ENCODE peak calls at places on chromosomes 2 and 18, in seven cellular contexts. Y is kidney epithelial cell; P is GM03348; Q is activated CD4-positive, alpha-beta T cell treated with anti-CD3 and anti-CD28 coated beads for 36 hours; Z is mucosa of gallbladder; X is AG08396; B is aorta. S is an unnamed sample.

GRCh38 chr2:234081970-234082822 is 31.7 kb downstream of the SPP2 start:
- DNase-seq in Y (no peak), P (no peak), Q (no peak), Z (peak; percentile 86), X (no peak), B (no peak), S (no peak)

GRCh38 chr18:46676162-46676830 is 19.3 kb upstream of the LOXHD1 start:
- DNase-seq in Y (peak; percentile 88), P (no peak), Q (no peak), Z (no peak), X (no peak), B (no peak), S (no peak)

GRCh38 chr2:239309398-239310245 is 91.2 kb downstream of the HDAC4 start:
- DNase-seq in Y (no peak), P (no peak), Q (peak; percentile 3), Z (no peak), X (no peak), B (no peak), S (no peak)

GRCh38 chr2:174593574-174594203 is 3.9 kb downstream of the WIPF1 start:
- DNase-seq in Y (no peak), P (peak; percentile 60), Q (peak; percentile 80), Z (peak; percentile 52), X (no peak), B (no peak), S (peak; percentile 88)

GRCh38 chr2:119255760-119256573 is 32.3 kb downstream of the STEAP3 start:
- DNase-seq in Y (peak; percentile 89), P (peak; percentile 89), Q (no peak), Z (no peak), X (peak; percentile 84), B (no peak), S (no peak)

GRCh38 chr18:56245856-56246575 is 392.4 kb downstream of the TXNL1 start:
- DNase-seq in Y (no peak), P (peak; percentile 63), Q (no peak), Z (no peak), X (peak; percentile 18), B (no peak), S (no peak)

GRCh38 chr18:75201936-75202335 is 7.0 kb downstream of the PTGR3 start:
- DNase-seq in Y (no peak), P (no peak), Q (no peak), Z (no peak), X (no peak), B (no peak), S (no peak)

GRCh38 chr2:180021850-180022249 is 14.8 kb upstream of the CWC22 start:
- DNase-seq in Y (no peak), P (no peak), Q (no peak), Z (no peak), X (no peak), B (no peak), S (no peak)

GRCh38 chr2:64823794-64824193 is 165.4 kb upstream of the SLC1A4 start:
- DNase-seq in Y (no peak), P (no peak), Q (no peak), Z (no peak), X (no peak), B (no peak), S (no peak)

GRCh38 chr2:23784971-23785370 is 142.0 kb downstream of the ATAD2B start:
- DNase-seq in Y (no peak), P (no peak), Q (no peak), Z (no peak), X (no peak), B (no peak), S (no peak)

GRCh38 chr2:103875111-103875510 is 978.8 kb upstream of the POU3F3 start:
- DNase-seq in Y (no peak), P (no peak), Q (no peak), Z (no peak), X (no peak), B (no peak), S (no peak)

GRCh38 chr2:101479328-101479727 is 4.4 kb upstream of the RFX8 start:
- DNase-seq in Y (no peak), P (no peak), Q (no peak), Z (no peak), X (no peak), B (no peak), S (no peak)

GRCh38 chr18:48019557-48019956 is 89.1 kb upstream of the SMAD2 start:
- DNase-seq in Y (no peak), P (no peak), Q (no peak), Z (no peak), X (no peak), B (no peak), S (no peak)

GRCh38 chr18:79483971-79484491 is 88.3 kb downstream of the NFATC1 start:
- DNase-seq in Y (no peak), P (no peak), Q (no peak), Z (no peak), X (no peak), B (peak; percentile 36), S (no peak)

GRCh38 chr2:223247136-223247535 is 195.1 kb downstream of the KCNE4 start:
- DNase-seq in Y (no peak), P (peak; percentile 62), Q (peak; percentile 4), Z (no peak), X (peak; percentile 43), B (no peak), S (peak; percentile 2)

GRCh38 chr18:9434240-9434701 is 41.0 kb upstream of the RALBP1 start:
- DNase-seq in Y (no peak), P (no peak), Q (no peak), Z (no peak), X (no peak), B (no peak), S (peak; percentile 24)

GRCh38 chr2:234905547-234906260 is 46.1 kb upstream of the SH3BP4 start:
- DNase-seq in Y (no peak), P (no peak), Q (no peak), Z (no peak), X (no peak), B (no peak), S (no peak)

GRCh38 chr2:181038796-181039195 is 58.4 kb downstream of the UBE2E3 start:
- DNase-seq in Y (no peak), P (no peak), Q (no peak), Z (no peak), X (no peak), B (no peak), S (no peak)

GRCh38 chr2:141714486-141714885 is 416.3 kb downstream of the LRP1B start:
- DNase-seq in Y (no peak), P (no peak), Q (no peak), Z (no peak), X (no peak), B (no peak), S (no peak)

GRCh38 chr2:113080134-113080533 is 12.4 kb downstream of the IL1F10 start:
- DNase-seq in Y (no peak), P (peak; percentile 64), Q (peak; percentile 73), Z (no peak), X (peak; percentile 45), B (no peak), S (peak; percentile 67)

GRCh38 chr18:13147146-13147545 is 71.4 kb upstream of the LDLRAD4 start:
- DNase-seq in Y (no peak), P (no peak), Q (no peak), Z (no peak), X (no peak), B (no peak), S (no peak)

GRCh38 chr2:237752761-237753165 is 45.8 kb upstream of the RBM44 start:
- DNase-seq in Y (no peak), P (no peak), Q (peak; percentile 58), Z (no peak), X (no peak), B (no peak), S (peak; percentile 81)

GRCh38 chr18:74040459-74041332 is 106.9 kb downstream of the FBXO15 start:
- DNase-seq in Y (no peak), P (peak; percentile 55), Q (peak; percentile 86), Z (no peak), X (peak; percentile 53), B (no peak), S (peak; percentile 85)

GRCh38 chr2:72146357-72147302 is 1.0 kb downstream of the CYP26B1 start:
- DNase-seq in Y (no peak), P (peak; percentile 10), Q (no peak), Z (no peak), X (no peak), B (peak; percentile 40), S (no peak)

GRCh38 chr2:206324869-206325268 is 50.4 kb downstream of the ZDBF2 start:
- DNase-seq in Y (no peak), P (no peak), Q (no peak), Z (no peak), X (no peak), B (no peak), S (no peak)

GRCh38 chr2:144084114-144084661 is 435.7 kb downstream of the ZEB2 start:
- DNase-seq in Y (peak; percentile 81), P (peak; percentile 42), Q (no peak), Z (no peak), X (peak; percentile 35), B (no peak), S (no peak)

GRCh38 chr2:229775614-229776313 is 61.4 kb upstream of the DNER start:
- DNase-seq in Y (no peak), P (no peak), Q (no peak), Z (no peak), X (no peak), B (no peak), S (no peak)

GRCh38 chr2:48480526-48480925 is 49.4 kb upstream of the STON1 start:
- DNase-seq in Y (no peak), P (no peak), Q (no peak), Z (no peak), X (no peak), B (no peak), S (no peak)

GRCh38 chr2:104599802-104600510 is 254.0 kb upstream of the POU3F3 start:
- DNase-seq in Y (peak; percentile 55), P (no peak), Q (no peak), Z (no peak), X (no peak), B (no peak), S (no peak)

GRCh38 chr2:173667415-173667814 is 297.8 kb downstream of the SP3 start:
- DNase-seq in Y (no peak), P (no peak), Q (no peak), Z (no peak), X (no peak), B (no peak), S (no peak)

GRCh38 chr18:23250893-23251656 is 115.8 kb downstream of the CABLES1 start:
- DNase-seq in Y (no peak), P (no peak), Q (no peak), Z (no peak), X (no peak), B (peak; percentile 79), S (no peak)

GRCh38 chr2:12928197-12928596 is 211.5 kb downstream of the TRIB2 start:
- DNase-seq in Y (no peak), P (peak; percentile 54), Q (peak; percentile 41), Z (no peak), X (peak; percentile 42), B (no peak), S (peak; percentile 7)

GRCh38 chr2:127662937-127663565 is 12.3 kb downstream of the LIMS2 start:
- DNase-seq in Y (no peak), P (no peak), Q (no peak), Z (no peak), X (no peak), B (peak; percentile 43), S (no peak)

GRCh38 chr2:222756362-222756831 is 84.9 kb downstream of the MOGAT1 start:
- DNase-seq in Y (no peak), P (no peak), Q (no peak), Z (no peak), X (no peak), B (no peak), S (no peak)

GRCh38 chr2:198546091-198546490 is 741.7 kb downstream of the PLCL1 start:
- DNase-seq in Y (no peak), P (no peak), Q (no peak), Z (no peak), X (no peak), B (no peak), S (no peak)

GRCh38 chr18:50644807-50645206 is 84.9 kb downstream of the MAPK4 start:
- DNase-seq in Y (no peak), P (no peak), Q (no peak), Z (no peak), X (no peak), B (no peak), S (no peak)

GRCh38 chr2:223779877-223780276 is 57.5 kb downstream of the AP1S3 start:
- DNase-seq in Y (no peak), P (peak; percentile 53), Q (peak; percentile 71), Z (no peak), X (peak; percentile 60), B (no peak), S (peak; percentile 68)

GRCh38 chr2:64769392-64770044 is 115.8 kb upstream of the SERTAD2 start:
- DNase-seq in Y (no peak), P (no peak), Q (no peak), Z (no peak), X (no peak), B (no peak), S (no peak)